ENCODE peak calls at places on chromosomes 11 and 22, in nine cellular contexts. J is hypothalamus; X is nephron progenitor cell; F is Ammon's horn; C is AG04450; E is fibroblast of lung; R is activated naive CD4-positive, alpha-beta T cell; Y is cerebellum; L is NCI-H1105. G is an unnamed sample.
A peak's percentile ranks its signal among the peaks of the same experiment; 100 is the strongest.

GRCh38 chr22:23218867-23219251 is 38.5 kb downstream of the BCR start:
- DNase-seq in E (peak; percentile 77), C (no peak), F (no peak), R (no peak), L (peak; percentile 18), X (peak; percentile 78), J (no peak), Y (peak; percentile 60), G (no peak)

GRCh38 chr11:60870276-60870675 is 2.9 kb downstream of the ZP1 start:
- DNase-seq in R (no peak), C (no peak), L (peak; percentile 56), F (no peak), Y (peak; percentile 60), X (no peak), E (no peak), J (no peak), G (no peak)

GRCh38 chr22:22835242-22835641 is 52.4 kb upstream of the IGLL5 start:
- DNase-seq in E (no peak), F (no peak), X (no peak), J (no peak), R (no peak), L (no peak), C (no peak), Y (no peak), G (no peak)

GRCh38 chr11:86395061-86395551 is 20.4 kb downstream of the CCDC81 start:
- DNase-seq in Y (no peak), E (peak; percentile 9), R (no peak), J (no peak), L (no peak), F (peak; percentile 50), X (no peak), C (no peak), G (no peak)

GRCh38 chr11:19311306-19312030 is 70.7 kb upstream of the E2F8 start:
- DNase-seq in J (peak; percentile 50), R (no peak), L (peak; percentile 44), Y (peak; percentile 48), E (peak; percentile 63), C (peak; percentile 13), F (peak; percentile 82), X (peak; percentile 85), G (no peak)

GRCh38 chr22:49046546-49047305 is 780.9 kb downstream of the BRD1 start:
- DNase-seq in X (peak; percentile 84), E (no peak), L (peak; percentile 57), F (peak; percentile 74), Y (peak; percentile 44), J (peak; percentile 15), C (no peak), R (peak; percentile 5), G (peak; percentile 81)

GRCh38 chr22:26214466-26214865 is 45.2 kb downstream of the SEZ6L start:
- DNase-seq in J (no peak), X (no peak), F (no peak), E (no peak), Y (peak; percentile 27), R (no peak), L (no peak), C (no peak), G (no peak)

GRCh38 chr11:36273110-36273509 is 16.1 kb downstream of the COMMD9 start:
- DNase-seq in X (no peak), R (no peak), E (peak; percentile 11), F (peak; percentile 70), J (peak; percentile 18), L (peak; percentile 83), Y (no peak), C (no peak), G (no peak)

GRCh38 chr22:38187413-38188212 is 6.0 kb upstream of the PLA2G6 start:
- DNase-seq in L (peak; percentile 44), F (no peak), R (no peak), C (no peak), X (no peak), J (no peak), Y (peak; percentile 55), E (peak; percentile 61), G (no peak)

GRCh38 chr11:26276798-26277424 is 55.0 kb upstream of the ANO3 start:
- DNase-seq in Y (peak; percentile 21), F (peak; percentile 73), X (peak; percentile 80), R (no peak), J (no peak), E (peak; percentile 86), C (peak; percentile 20), L (peak; percentile 22), G (peak; percentile 79)

GRCh38 chr22:44410396-44411056 is 87.5 kb downstream of the RTL6 start:
- DNase-seq in R (no peak), L (no peak), J (no peak), E (no peak), Y (no peak), C (no peak), X (no peak), F (no peak), G (no peak)

GRCh38 chr22:39453765-39454378 is 2.9 kb upstream of the MGAT3 start:
- DNase-seq in L (no peak), C (no peak), F (no peak), E (peak; percentile 27), X (no peak), R (no peak), J (no peak), Y (no peak), G (no peak)

GRCh38 chr22:39182478-39183030 is 30.1 kb upstream of the CBX7 start:
- DNase-seq in E (peak; percentile 23), C (no peak), J (no peak), F (no peak), R (no peak), L (no peak), Y (no peak), X (no peak), G (no peak)

GRCh38 chr11:45993438-45994064 is 71.1 kb downstream of the LARGE2 start:
- DNase-seq in X (no peak), C (no peak), E (peak; percentile 42), J (peak; percentile 48), R (no peak), Y (peak; percentile 84), L (no peak), F (peak; percentile 87), G (no peak)

GRCh38 chr11:48052183-48053040 is 72.1 kb downstream of the PTPRJ start:
- DNase-seq in E (peak; percentile 21), R (no peak), C (peak; percentile 47), J (no peak), X (no peak), Y (no peak), F (no peak), L (no peak), G (peak; percentile 57)

GRCh38 chr11:28448186-28448585 is 340.0 kb downstream of the METTL15 start:
- DNase-seq in Y (no peak), R (no peak), L (no peak), X (no peak), C (no peak), J (no peak), F (no peak), E (no peak), G (no peak)

GRCh38 chr11:5489571-5490357 is 1.3 kb downstream of the OR52D1 start:
- DNase-seq in C (no peak), X (no peak), Y (no peak), L (no peak), R (no peak), F (no peak), J (no peak), E (no peak), G (no peak)

GRCh38 chr11:11985016-11985715 is 23.3 kb downstream of the DKK3 start:
- DNase-seq in Y (no peak), X (no peak), F (no peak), C (no peak), J (no peak), L (no peak), R (no peak), E (peak; percentile 70), G (no peak)

GRCh38 chr11:57515332-57516060 is at the start of gene SLC43A1:
- DNase-seq in X (peak; percentile 70), E (peak; percentile 72), F (no peak), Y (no peak), J (peak; percentile 15), L (peak; percentile 25), R (no peak), C (no peak), G (no peak)

GRCh38 chr11:1167256-1167655 is 9.5 kb downstream of the MUC5AC start:
- DNase-seq in C (no peak), F (no peak), Y (no peak), L (no peak), R (no peak), E (no peak), J (no peak), X (no peak), G (no peak)

GRCh38 chr11:116353517-116353916 is 419.3 kb downstream of the BUD13 start:
- DNase-seq in X (no peak), Y (no peak), C (no peak), E (no peak), J (no peak), F (no peak), R (no peak), L (no peak), G (no peak)

GRCh38 chr22:19896665-19897355 is 42.1 kb upstream of the GNB1L start:
- DNase-seq in R (peak; percentile 42), C (no peak), Y (no peak), X (no peak), L (no peak), J (no peak), F (no peak), E (no peak), G (no peak)

GRCh38 chr11:43818220-43818619 is 62.4 kb upstream of the ALKBH3 start:
- DNase-seq in C (no peak), L (no peak), X (no peak), J (no peak), F (no peak), R (no peak), Y (no peak), E (no peak), G (no peak)

GRCh38 chr11:635945-636510 is 1.0 kb upstream of the DRD4 start:
- DNase-seq in E (no peak), R (no peak), J (no peak), L (no peak), X (no peak), Y (no peak), F (no peak), C (no peak), G (no peak)

GRCh38 chr11:74021998-74022397 is 13.1 kb upstream of the UCP3 start:
- DNase-seq in J (no peak), Y (no peak), F (no peak), R (no peak), C (no peak), L (no peak), X (no peak), E (no peak), G (no peak)

G was measured in H1.